ENCODE peak calls at places on chromosomes 16 and 17, in five cellular contexts. V is IMR-90; G is Jurkat, Clone E6-1; I is NB4; X is activated effector memory CD4-positive, alpha-beta T cell treated with Interleukin-2 at 50 U/mL for 16 hours. O is an unnamed sample.

GRCh38 chr17:55451203-55451641 is 29.6 kb upstream of the MMD start:
- DNase-seq in V (peak; percentile 69), G (peak; percentile 100), I (no peak), X (no peak), O (no peak)

GRCh38 chr17:82636626-82637598 is 11.3 kb downstream of the WDR45B start:
- DNase-seq in V (no peak), G (no peak), I (no peak), X (no peak), O (no peak)

GRCh38 chr17:48023408-48024148 is 14.0 kb downstream of the COPZ2 start:
- DNase-seq in V (peak; percentile 32), G (no peak), I (peak; percentile 83), X (peak; percentile 36), O (no peak)

GRCh38 chr16:86118467-86119307 is 219.7 kb downstream of the IRF8 start:
- DNase-seq in V (peak; percentile 57), G (no peak), I (no peak), X (no peak), O (no peak)

GRCh38 chr17:4449736-4450135 is 16.0 kb downstream of the SPNS3 start:
- DNase-seq in V (no peak), G (no peak), I (no peak), X (no peak), O (no peak)

GRCh38 chr16:26569793-26570192 is 496.9 kb upstream of the C16orf82 start:
- DNase-seq in V (no peak), G (peak; percentile 7), I (peak; percentile 27), X (no peak), O (no peak)

GRCh38 chr17:28381141-28381825 is 9.8 kb downstream of the SARM1 start:
- DNase-seq in V (no peak), G (no peak), I (no peak), X (no peak), O (no peak)

GRCh38 chr16:11032922-11033291 is 88.5 kb downstream of the CLEC16A start:
- DNase-seq in V (peak; percentile 80), G (no peak), I (no peak), X (no peak), O (no peak)

GRCh38 chr16:19744670-19745069 is 26.6 kb downstream of the IQCK start:
- DNase-seq in V (no peak), G (no peak), I (no peak), X (no peak), O (no peak)

GRCh38 chr17:146983-147761 is 9.8 kb downstream of the SCGB1C2 start:
- DNase-seq in V (no peak), G (no peak), I (no peak), X (no peak), O (no peak)

GRCh38 chr16:85905110-85906095 is 6.4 kb downstream of the IRF8 start:
- DNase-seq in V (no peak), G (no peak), I (no peak), X (no peak), O (no peak)

O was measured in brain pericyte.